ENCODE peak calls at places on chromosomes 2 and 18, in six cellular contexts. E, J, Y, U, M and W are unnamed samples.

GRCh38 chr18:24112874-24113615 is 25.8 kb upstream of the CABYR start:
- DNase-seq in E (no peak), J (no peak), Y (peak; percentile 79), U (no peak), M (no peak), W (peak; percentile 77)

GRCh38 chr2:75289771-75290170 is 90.5 kb upstream of the TACR1 start:
- DNase-seq in E (no peak), J (no peak), Y (no peak), U (no peak), M (no peak), W (no peak)

GRCh38 chr2:227607969-227608368 is 6.7 kb downstream of the SCYGR3 start:
- DNase-seq in E (no peak), J (no peak), Y (no peak), U (no peak), M (no peak), W (no peak)

GRCh38 chr2:43039376-43040080 is 186.9 kb downstream of the ZFP36L2 start:
- DNase-seq in E (no peak), J (no peak), Y (no peak), U (no peak), M (no peak), W (no peak)

GRCh38 chr2:135820003-135820618 is 16.9 kb downstream of the LCT start:
- DNase-seq in E (no peak), J (no peak), Y (no peak), U (no peak), M (no peak), W (no peak)

GRCh38 chr2:127046579-127046978 is 60.4 kb downstream of the BIN1 start:
- DNase-seq in E (no peak), J (no peak), Y (no peak), U (no peak), M (no peak), W (no peak)

GRCh38 chr2:55136138-55136541 is 85.9 kb upstream of the RTN4 start:
- DNase-seq in E (no peak), J (no peak), Y (no peak), U (no peak), M (no peak), W (no peak)

GRCh38 chr18:59249186-59249774 is 24.0 kb downstream of the RAX start:
- DNase-seq in E (no peak), J (peak; percentile 90), Y (peak; percentile 49), U (no peak), M (peak; percentile 86), W (no peak)

GRCh38 chr2:33496150-33496549 is 19.7 kb downstream of the RASGRP3 start:
- DNase-seq in E (no peak), J (no peak), Y (no peak), U (no peak), M (no peak), W (no peak)

GRCh38 chr2:118290436-118291004 is 202.2 kb downstream of the INSIG2 start:
- DNase-seq in E (no peak), J (no peak), Y (no peak), U (no peak), M (no peak), W (no peak)

GRCh38 chr18:23661735-23662308 is 889 bp downstream of the ANKRD29 start:
- DNase-seq in E (no peak), J (no peak), Y (no peak), U (no peak), M (no peak), W (no peak)

GRCh38 chr2:49226360-49226759 is 72.0 kb upstream of the FSHR start:
- DNase-seq in E (no peak), J (no peak), Y (no peak), U (no peak), M (no peak), W (no peak)

GRCh38 chr2:150426315-150426714 is 61.2 kb downstream of the RND3 start:
- DNase-seq in E (no peak), J (no peak), Y (no peak), U (no peak), M (no peak), W (no peak)

GRCh38 chr2:139196754-139197153 is 416.6 kb upstream of the NXPH2 start:
- DNase-seq in E (no peak), J (no peak), Y (no peak), U (no peak), M (no peak), W (no peak)

GRCh38 chr2:206856474-206856873 is 82.8 kb upstream of the CPO start:
- DNase-seq in E (no peak), J (peak; percentile 14), Y (no peak), U (no peak), M (no peak), W (no peak)

GRCh38 chr2:30656079-30656478 is 151.2 kb downstream of the CAPN13 start:
- DNase-seq in E (no peak), J (no peak), Y (no peak), U (no peak), M (no peak), W (no peak)

GRCh38 chr2:237400199-237400598 is 13.8 kb downstream of the COL6A3 start:
- DNase-seq in E (no peak), J (no peak), Y (no peak), U (no peak), M (no peak), W (no peak)

GRCh38 chr2:25303517-25304338 is 38.0 kb downstream of the DNMT3A start:
- DNase-seq in E (no peak), J (no peak), Y (no peak), U (no peak), M (no peak), W (no peak)

GRCh38 chr2:3652896-3653625 is 4.9 kb upstream of the ALLC start:
- DNase-seq in E (peak; percentile 64), J (no peak), Y (no peak), U (no peak), M (no peak), W (no peak)

GRCh38 chr2:240293865-240294461 is 141.5 kb upstream of the GPC1 start:
- DNase-seq in E (peak; percentile 44), J (no peak), Y (no peak), U (no peak), M (peak; percentile 85), W (no peak)

GRCh38 chr2:161983896-161984295 is 90.1 kb downstream of the DPP4 start:
- DNase-seq in E (no peak), J (no peak), Y (no peak), U (no peak), M (no peak), W (no peak)

GRCh38 chr2:128274218-128274617 is 44.5 kb downstream of the HS6ST1 start:
- DNase-seq in E (no peak), J (no peak), Y (no peak), U (no peak), M (no peak), W (no peak)